ENCODE peak calls at places on chromosomes 2 and 18, in seven cellular contexts. F is activated T-helper 1 cell treated with anti-CD3 and anti-CD28 coated beads, Interleukin-2, amount 50 U/mL, for 16 hours; N is GM06990; P is HuH-7.5; R is SW480; X is posterior vena cava; M is stimulated activated CD4-positive, alpha-beta T cell treated with anti-CD3 and anti-CD28 coated beads, Interleukin-4, amount 100 ng/mL, for 48 hours. A is an unnamed sample.

GRCh38 chr2:201116959-201117734 is 1.2 kb downstream of the CFLAR start:
- DNase-seq in F (no peak), N (peak), P (peak), R (peak), X (peak), M (no peak), A (peak)

GRCh38 chr2:64311948-64312621 is 141.9 kb upstream of the LGALSL start:
- DNase-seq in F (no peak), N (no peak), P (peak), R (peak), X (peak), M (no peak), A (peak)

GRCh38 chr18:70337139-70337972 is 48.5 kb downstream of the SOCS6 start:
- DNase-seq in F (no peak), N (no peak), P (no peak), R (peak), X (no peak), M (no peak), A (peak)

GRCh38 chr2:160429248-160430000 is 64.2 kb downstream of the RBMS1 start:
- DNase-seq in F (no peak), N (no peak), P (no peak), R (peak), X (no peak), M (no peak), A (peak)

GRCh38 chr2:119469661-119470297 is 38.1 kb downstream of the TMEM37 start:
- DNase-seq in F (no peak), N (no peak), P (no peak), R (no peak), X (no peak), M (no peak), A (peak)

GRCh38 chr2:223488814-223489213 is 113.3 kb downstream of the SCG2 start:
- DNase-seq in F (no peak), N (no peak), P (no peak), R (peak), X (no peak), M (no peak), A (no peak)

GRCh38 chr2:217413193-217413592 is 553.3 kb upstream of the TNP1 start:
- DNase-seq in F (no peak), N (no peak), P (no peak), R (no peak), X (no peak), M (no peak), A (no peak)

GRCh38 chr2:136248242-136248641 is 130.3 kb upstream of the CXCR4 start:
- DNase-seq in F (no peak), N (no peak), P (no peak), R (peak), X (no peak), M (no peak), A (no peak)

GRCh38 chr2:979286-979928 is 28.8 kb downstream of the SNTG2 start:
- DNase-seq in F (no peak), N (no peak), P (no peak), R (no peak), X (peak), M (no peak), A (no peak)

GRCh38 chr2:207855591-207855990 is 85.9 kb upstream of the FZD5 start:
- DNase-seq in F (no peak), N (no peak), P (no peak), R (no peak), X (no peak), M (no peak), A (no peak)

GRCh38 chr18:54020971-54021370 is 203.5 kb downstream of the MBD2 start:
- DNase-seq in F (no peak), N (no peak), P (no peak), R (no peak), X (no peak), M (no peak), A (no peak)

GRCh38 chr18:11861583-11862288 is 10.5 kb downstream of the CHMP1B start:
- DNase-seq in F (no peak), N (no peak), P (no peak), R (no peak), X (no peak), M (no peak), A (peak)

GRCh38 chr2:204842731-204843490 is 297.6 kb downstream of the PARD3B start:
- DNase-seq in F (no peak), N (no peak), P (no peak), R (no peak), X (peak), M (peak), A (no peak)

A was measured in HepG2.